ENCODE peak calls at places on chromosomes 6 and 20, in ten cellular contexts. One of them, this sample, is unnamed.

GRCh38 chr6:9428416-9429172 is 986.3 kb downstream of the TFAP2A start:
- DNase-seq in AML-193: no peak
- DNase-seq in germinal center: no peak
- DNase-seq in choroid plexus epithelial cell: peak
- DNase-seq in activated T-cell treated with anti-CD3 and anti-CD28 coated beads for 1 hour: no peak
- DNase-seq in coronary artery: no peak
- DNase-seq in GM19239: no peak
- DNase-seq in adrenal gland: no peak
- DNase-seq in anterior cingulate cortex: no peak
- DNase-seq in lung: no peak
- DNase-seq in this sample: no peak

GRCh38 chr6:6699741-6700367 is 111.3 kb downstream of the LY86 start:
- DNase-seq in AML-193: peak
- DNase-seq in germinal center: no peak
- DNase-seq in choroid plexus epithelial cell: peak
- DNase-seq in activated T-cell treated with anti-CD3 and anti-CD28 coated beads for 1 hour: no peak
- DNase-seq in coronary artery: no peak
- DNase-seq in GM19239: no peak
- DNase-seq in adrenal gland: peak
- DNase-seq in anterior cingulate cortex: peak
- DNase-seq in lung: peak
- DNase-seq in this sample: peak

GRCh38 chr6:146770965-146771735 is 172.4 kb downstream of the ADGB start:
- DNase-seq in AML-193: peak
- DNase-seq in germinal center: no peak
- DNase-seq in choroid plexus epithelial cell: no peak
- DNase-seq in activated T-cell treated with anti-CD3 and anti-CD28 coated beads for 1 hour: peak
- DNase-seq in coronary artery: no peak
- DNase-seq in GM19239: no peak
- DNase-seq in adrenal gland: peak
- DNase-seq in anterior cingulate cortex: peak
- DNase-seq in lung: peak
- DNase-seq in this sample: no peak

GRCh38 chr20:60371456-60371855 is 413.2 kb downstream of the CDH26 start:
- DNase-seq in AML-193: no peak
- DNase-seq in germinal center: no peak
- DNase-seq in choroid plexus epithelial cell: no peak
- DNase-seq in activated T-cell treated with anti-CD3 and anti-CD28 coated beads for 1 hour: no peak
- DNase-seq in coronary artery: no peak
- DNase-seq in GM19239: no peak
- DNase-seq in adrenal gland: no peak
- DNase-seq in anterior cingulate cortex: no peak
- DNase-seq in lung: no peak
- DNase-seq in this sample: no peak

GRCh38 chr6:132023490-132023889 is 72.3 kb upstream of the CCN2 start:
- DNase-seq in AML-193: no peak
- DNase-seq in germinal center: no peak
- DNase-seq in choroid plexus epithelial cell: peak
- DNase-seq in activated T-cell treated with anti-CD3 and anti-CD28 coated beads for 1 hour: no peak
- DNase-seq in coronary artery: no peak
- DNase-seq in GM19239: no peak
- DNase-seq in adrenal gland: no peak
- DNase-seq in anterior cingulate cortex: no peak
- DNase-seq in lung: no peak
- DNase-seq in this sample: no peak

GRCh38 chr6:57268294-57268640 is 46.2 kb upstream of the RAB23 start:
- DNase-seq in AML-193: no peak
- DNase-seq in germinal center: no peak
- DNase-seq in choroid plexus epithelial cell: no peak
- DNase-seq in activated T-cell treated with anti-CD3 and anti-CD28 coated beads for 1 hour: no peak
- DNase-seq in coronary artery: no peak
- DNase-seq in GM19239: no peak
- DNase-seq in adrenal gland: no peak
- DNase-seq in anterior cingulate cortex: no peak
- DNase-seq in lung: no peak
- DNase-seq in this sample: no peak

GRCh38 chr20:17229256-17229655 is 2.4 kb downstream of the PCSK2 start:
- DNase-seq in AML-193: no peak
- DNase-seq in germinal center: no peak
- DNase-seq in choroid plexus epithelial cell: no peak
- DNase-seq in activated T-cell treated with anti-CD3 and anti-CD28 coated beads for 1 hour: no peak
- DNase-seq in coronary artery: no peak
- DNase-seq in GM19239: no peak
- DNase-seq in adrenal gland: no peak
- DNase-seq in anterior cingulate cortex: no peak
- DNase-seq in lung: no peak
- DNase-seq in this sample: no peak

GRCh38 chr20:62088258-62089127 is 22.8 kb upstream of the TAF4 start:
- DNase-seq in AML-193: no peak
- DNase-seq in germinal center: no peak
- DNase-seq in choroid plexus epithelial cell: peak
- DNase-seq in activated T-cell treated with anti-CD3 and anti-CD28 coated beads for 1 hour: no peak
- DNase-seq in coronary artery: no peak
- DNase-seq in GM19239: no peak
- DNase-seq in adrenal gland: no peak
- DNase-seq in anterior cingulate cortex: no peak
- DNase-seq in lung: no peak
- DNase-seq in this sample: no peak

GRCh38 chr6:17381429-17382147 is 11.8 kb upstream of the CAP2 start:
- DNase-seq in AML-193: no peak
- DNase-seq in germinal center: no peak
- DNase-seq in choroid plexus epithelial cell: peak
- DNase-seq in activated T-cell treated with anti-CD3 and anti-CD28 coated beads for 1 hour: no peak
- DNase-seq in coronary artery: peak
- DNase-seq in GM19239: no peak
- DNase-seq in adrenal gland: no peak
- DNase-seq in anterior cingulate cortex: peak
- DNase-seq in lung: no peak
- DNase-seq in this sample: no peak

This sample was measured in frontal cortex.